ENCODE peak calls at places on chromosomes 16 and 17, in eight cellular contexts. M, V, O, D, Q, E, G and X are unnamed samples.

GRCh38 chr16:86827521-86827920 is 249.2 kb downstream of the FOXL1 start:
- DNase-seq in D (no peak), E (no peak), Q (no peak), O (no peak), M (no peak), G (no peak), V (no peak), X (no peak)

GRCh38 chr16:51870460-51870859 is 676.5 kb downstream of the TOX3 start:
- DNase-seq in V (no peak), E (no peak), D (no peak), Q (no peak), G (no peak), M (no peak), O (no peak), X (no peak)

GRCh38 chr17:49556183-49556943 is 19.3 kb upstream of the NXPH3 start:
- DNase-seq in O (peak), E (peak), G (peak), V (peak), Q (peak), M (peak), D (peak), X (no peak)

GRCh38 chr17:68310141-68310540 is 18.8 kb downstream of the ARSG start:
- DNase-seq in Q (no peak), G (no peak), O (no peak), M (no peak), E (no peak), V (no peak), D (no peak), X (no peak)

GRCh38 chr17:62823111-62823895 is 15.2 kb upstream of the MARCHF10 start:
- DNase-seq in Q (no peak), G (no peak), O (no peak), E (no peak), D (no peak), V (no peak), M (no peak), X (no peak)

GRCh38 chr17:66365204-66365524 is 62.8 kb downstream of the PRKCA start:
- DNase-seq in V (no peak), Q (no peak), G (no peak), E (no peak), M (no peak), D (no peak), O (no peak), X (no peak)

GRCh38 chr17:76458580-76459490 is 5.9 kb upstream of the UBE2O start:
- DNase-seq in M (peak), V (peak), O (no peak), G (peak), D (no peak), Q (no peak), E (peak), X (no peak)

GRCh38 chr17:9862949-9863348 is 37.2 kb downstream of the GLP2R start:
- DNase-seq in O (no peak), M (no peak), G (no peak), Q (no peak), V (no peak), E (no peak), D (no peak), X (no peak)

GRCh38 chr17:50918933-50919296 is 52.8 kb upstream of the TOB1 start:
- DNase-seq in Q (no peak), V (no peak), E (peak), G (no peak), M (peak), O (no peak), D (no peak), X (no peak)

GRCh38 chr17:32020943-32021617 is 13.9 kb downstream of the LRRC37B start:
- DNase-seq in Q (no peak), M (no peak), E (no peak), O (no peak), V (no peak), G (no peak), D (no peak), X (no peak)

GRCh38 chr16:14056970-14057369 is 14.1 kb upstream of the MRTFB start:
- DNase-seq in E (no peak), V (no peak), Q (no peak), O (no peak), G (peak), D (no peak), M (no peak), X (no peak)

GRCh38 chr16:85049864-85050263 is 22.3 kb downstream of the KIAA0513 start:
- DNase-seq in Q (no peak), M (peak), G (no peak), D (no peak), V (no peak), E (no peak), O (no peak), X (no peak)

GRCh38 chr16:27617678-27618077 is 67.7 kb downstream of the KATNIP start:
- DNase-seq in G (no peak), O (no peak), D (no peak), E (no peak), M (no peak), Q (no peak), V (no peak), X (no peak)

GRCh38 chr17:45283711-45284110 is 21.8 kb upstream of the SPATA32 start:
- DNase-seq in E (no peak), O (no peak), Q (no peak), G (no peak), V (no peak), D (no peak), M (no peak), X (no peak)

GRCh38 chr16:87145181-87146176 is 171.7 kb downstream of the C16orf95 start:
- DNase-seq in E (peak), O (no peak), D (no peak), M (no peak), Q (no peak), V (no peak), G (peak), X (peak)

GRCh38 chr17:9115446-9116265 is 94.3 kb downstream of the NTN1 start:
- DNase-seq in M (peak), G (peak), O (no peak), V (peak), E (peak), Q (peak), D (peak), X (peak)

GRCh38 chr16:79713609-79714309 is 113.2 kb upstream of the MAF start:
- DNase-seq in G (no peak), M (no peak), O (no peak), E (no peak), D (no peak), V (no peak), Q (no peak), X (no peak)

DNA sequence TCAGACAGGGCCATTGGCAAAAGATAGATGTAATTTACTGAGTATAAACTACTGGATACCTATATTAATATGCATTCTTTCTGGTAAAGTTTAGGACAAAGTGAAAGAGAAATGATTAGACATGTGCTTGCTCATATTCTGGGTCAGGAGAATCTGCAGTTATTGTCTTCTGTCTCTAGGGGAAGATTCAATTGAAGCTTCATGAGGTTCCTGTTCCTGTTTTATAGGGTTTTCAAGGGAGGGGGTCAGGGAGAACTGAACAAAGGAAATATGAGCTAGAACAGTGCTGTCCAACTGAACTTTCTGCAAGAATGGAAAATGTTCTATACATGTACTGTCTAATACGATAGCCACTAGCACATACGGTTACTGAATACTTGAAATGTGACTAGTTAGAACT is 59.3 kb upstream of the CORO6 start:
- DNase-seq in E (no peak), M (no peak), D (no peak), Q (no peak), V (no peak), O (no peak), G (no peak), X (no peak)
- TF ChIP-seq CTCF in E (no peak), M (no peak), D (no peak), Q (no peak), V (no peak), O (no peak), G (no peak), X (no peak)

GRCh38 chr16:65576631-65577030 is 454.8 kb upstream of the CDH11 start:
- DNase-seq in M (no peak), O (no peak), D (no peak), G (no peak), V (no peak), E (no peak), Q (no peak), X (no peak)
- TF ChIP-seq CTCF in M (no peak), O (no peak), D (no peak), G (no peak), V (no peak), E (no peak), Q (no peak), X (peak)

DNA sequence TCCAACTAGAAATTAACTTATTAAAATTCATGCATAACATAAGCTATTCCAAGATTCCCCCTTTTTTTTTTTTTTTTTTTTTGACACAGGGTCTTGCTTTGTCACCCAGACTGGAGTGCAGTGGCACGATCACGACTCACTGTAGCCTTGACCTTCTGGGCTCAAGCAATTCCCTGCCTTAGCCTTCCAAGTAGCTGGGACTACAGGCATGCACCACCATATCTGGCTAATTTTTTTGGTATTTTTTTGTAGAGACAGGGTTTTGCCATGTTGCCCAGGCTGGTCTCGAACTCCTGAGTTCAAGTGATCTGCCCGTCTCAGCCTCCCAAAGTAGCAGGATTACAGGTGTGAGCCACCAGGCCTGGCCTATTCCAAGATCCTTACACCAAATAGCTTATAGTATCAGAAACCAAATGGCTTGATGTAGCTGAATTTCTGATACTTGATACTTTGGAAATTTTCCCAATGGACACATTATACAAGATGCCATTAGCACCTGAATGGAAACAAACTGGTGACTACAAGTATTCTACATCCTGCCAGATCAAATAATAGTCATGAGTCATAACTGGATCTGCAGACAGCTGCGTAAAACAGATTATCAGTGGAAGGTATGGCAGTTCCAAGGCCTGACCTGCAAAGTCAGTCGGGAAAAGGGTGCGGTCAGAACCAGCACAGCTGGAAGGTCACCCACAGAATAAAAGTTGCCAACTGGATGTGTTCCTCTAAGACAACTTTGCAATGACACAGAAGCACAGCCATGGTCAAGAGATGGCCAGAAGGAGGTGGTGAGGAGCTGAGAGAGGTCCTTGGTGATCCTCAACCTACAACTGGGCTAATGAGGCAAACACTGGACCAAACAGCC is 14.5 kb downstream of the TUBG1 start:
- DNase-seq in Q (no peak), D (no peak), O (no peak), G (peak), M (peak), E (peak), V (no peak), X (no peak)
- TF ChIP-seq CTCF in Q (no peak), D (no peak), O (no peak), G (no peak), M (no peak), E (no peak), V (no peak), X (no peak)

DNA sequence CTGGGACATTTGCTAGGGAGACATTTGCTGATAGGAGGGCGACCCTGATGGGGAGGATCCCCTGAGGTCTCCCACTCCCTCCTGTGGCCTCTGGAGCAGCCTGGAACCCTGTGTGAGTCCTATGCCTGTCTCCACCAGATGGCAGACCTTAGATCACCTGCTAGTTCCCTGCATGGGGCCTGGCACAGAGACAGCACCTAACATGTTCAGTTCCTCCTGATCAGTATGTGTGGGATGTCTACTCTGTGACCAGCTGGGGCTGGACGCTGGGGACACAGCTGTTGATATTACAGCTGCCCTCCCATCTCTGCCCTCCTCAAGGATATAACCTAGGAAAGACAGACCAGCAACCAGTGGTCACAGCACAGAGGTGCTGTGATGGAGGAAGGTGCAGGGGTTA is 1.1 kb upstream of the ADCY7 start:
- DNase-seq in O (no peak), V (no peak), M (peak), Q (no peak), E (peak), D (no peak), G (no peak), X (peak)
- TF ChIP-seq CTCF in O (peak), V (peak), M (no peak), Q (peak), E (no peak), D (no peak), G (peak), X (peak)